ENCODE peak calls at places on chromosomes 2 and 18, in six cellular contexts. A is NB4; B is mesendoderm; H is CD4-positive, alpha-beta memory T cell; D is GM23338; Z is heart left ventricle. Q is an unnamed sample.

GRCh38 chr2:39470580-39470979 is 33.5 kb upstream of the MAP4K3 start:
- DNase-seq in A (no peak), B (no peak), H (no peak), D (no peak), Z (no peak), Q (no peak)

GRCh38 chr2:124975224-124975623 is 950.1 kb downstream of the CNTNAP5 start:
- DNase-seq in A (no peak), B (peak; percentile 63), H (no peak), D (peak; percentile 11), Z (no peak), Q (no peak)

GRCh38 chr2:27369471-27370025 is 590 bp downstream of the EIF2B4 start:
- DNase-seq in A (peak; percentile 72), B (peak; percentile 79), H (no peak), D (peak; percentile 84), Z (no peak), Q (peak; percentile 65)

GRCh38 chr2:70679244-70679643 is 88.8 kb downstream of the ADD2 start:
- DNase-seq in A (no peak), B (no peak), H (no peak), D (no peak), Z (no peak), Q (no peak)

GRCh38 chr2:64653174-64654062 is at the start of gene SERTAD2:
- DNase-seq in A (peak; percentile 95), B (peak; percentile 87), H (peak; percentile 86), D (peak; percentile 81), Z (peak; percentile 95), Q (peak; percentile 88)

GRCh38 chr18:26930630-26931029 is 65.1 kb upstream of the AQP4 start:
- DNase-seq in A (no peak), B (no peak), H (no peak), D (no peak), Z (no peak), Q (no peak)

GRCh38 chr2:24739355-24740025 is 53.7 kb downstream of the PTRHD1 start:
- DNase-seq in A (no peak), B (no peak), H (no peak), D (no peak), Z (no peak), Q (no peak)

GRCh38 chr2:81692566-81692965 is 1388.0 kb upstream of the LRRTM1 start:
- DNase-seq in A (no peak), B (no peak), H (no peak), D (no peak), Z (no peak), Q (no peak)

GRCh38 chr2:101188683-101189405 is 37.7 kb upstream of the TBC1D8 start:
- DNase-seq in A (peak; percentile 14), B (peak; percentile 65), H (no peak), D (peak; percentile 89), Z (no peak), Q (peak; percentile 68)

GRCh38 chr18:36635414-36636096 is 193.2 kb downstream of the TPGS2 start:
- DNase-seq in A (no peak), B (peak; percentile 54), H (no peak), D (no peak), Z (no peak), Q (no peak)

GRCh38 chr2:7281348-7281747 is 364.1 kb downstream of the RNF144A start:
- DNase-seq in A (no peak), B (no peak), H (no peak), D (no peak), Z (no peak), Q (no peak)

GRCh38 chr2:8922431-8922830 is 81.1 kb downstream of the MBOAT2 start:
- DNase-seq in A (no peak), B (peak; percentile 22), H (no peak), D (no peak), Z (no peak), Q (no peak)

GRCh38 chr2:138974651-138975050 is 194.5 kb upstream of the NXPH2 start:
- DNase-seq in A (no peak), B (no peak), H (no peak), D (no peak), Z (no peak), Q (no peak)

GRCh38 chr2:167681234-167681633 is 566.2 kb downstream of the STK39 start:
- DNase-seq in A (no peak), B (no peak), H (no peak), D (no peak), Z (no peak), Q (no peak)

GRCh38 chr2:84885111-84885510 is 4.2 kb upstream of the TRABD2A start:
- DNase-seq in A (no peak), B (no peak), H (no peak), D (no peak), Z (no peak), Q (no peak)

GRCh38 chr2:138223321-138223720 is 259.0 kb downstream of the HNMT start:
- DNase-seq in A (no peak), B (no peak), H (no peak), D (no peak), Z (no peak), Q (no peak)

GRCh38 chr2:188395903-188396699 is 104.4 kb downstream of the GULP1 start:
- DNase-seq in A (no peak), B (peak; percentile 42), H (no peak), D (peak; percentile 55), Z (no peak), Q (no peak)

GRCh38 chr2:44562737-44563136 is 201.0 kb downstream of the CAMKMT start:
- DNase-seq in A (peak; percentile 13), B (no peak), H (no peak), D (no peak), Z (no peak), Q (no peak)

GRCh38 chr2:201452058-201452736 is 657 bp downstream of the STRADB start:
- DNase-seq in A (no peak), B (no peak), H (peak; percentile 13), D (peak; percentile 80), Z (peak; percentile 55), Q (peak; percentile 50)

GRCh38 chr2:151518802-151519201 is 109.1 kb downstream of the RIF1 start:
- DNase-seq in A (no peak), B (no peak), H (no peak), D (no peak), Z (no peak), Q (no peak)

GRCh38 chr2:120428748-120429147 is 82.8 kb downstream of the INHBB start:
- DNase-seq in A (no peak), B (no peak), H (no peak), D (no peak), Z (no peak), Q (peak; percentile 11)

GRCh38 chr2:64799592-64800252 is 146.0 kb upstream of the SERTAD2 start:
- DNase-seq in A (no peak), B (no peak), H (no peak), D (no peak), Z (no peak), Q (no peak)

GRCh38 chr18:8450013-8450412 is 159.2 kb upstream of the RAB12 start:
- DNase-seq in A (peak; percentile 3), B (peak; percentile 80), H (no peak), D (peak; percentile 86), Z (no peak), Q (no peak)

GRCh38 chr2:168427451-168427850 is 28.6 kb upstream of the CERS6 start:
- DNase-seq in A (no peak), B (peak; percentile 41), H (no peak), D (no peak), Z (no peak), Q (no peak)

GRCh38 chr2:147925886-147926285 is 81.1 kb downstream of the ACVR2A start:
- DNase-seq in A (no peak), B (no peak), H (no peak), D (no peak), Z (no peak), Q (no peak)

GRCh38 chr2:23563673-23564617 is 179.0 kb downstream of the KLHL29 start:
- DNase-seq in A (no peak), B (no peak), H (no peak), D (peak; percentile 41), Z (peak; percentile 79), Q (peak; percentile 21)

GRCh38 chr18:59556265-59556664 is 141.0 kb downstream of the CCBE1 start:
- DNase-seq in A (no peak), B (no peak), H (no peak), D (no peak), Z (no peak), Q (no peak)

GRCh38 chr2:209368924-209369323 is 54.9 kb upstream of the MAP2 start:
- DNase-seq in A (no peak), B (peak; percentile 52), H (no peak), D (no peak), Z (no peak), Q (peak; percentile 53)

GRCh38 chr2:88828397-88829137 is 137.1 kb downstream of the RPIA start:
- DNase-seq in A (no peak), B (no peak), H (no peak), D (no peak), Z (peak; percentile 84), Q (no peak)

GRCh38 chr2:40049782-40050181 is 270.7 kb upstream of the THUMPD2 start:
- DNase-seq in A (no peak), B (no peak), H (no peak), D (no peak), Z (no peak), Q (no peak)

GRCh38 chr2:237874585-237875161 is 15.2 kb downstream of the RAMP1 start:
- DNase-seq in A (no peak), B (no peak), H (no peak), D (no peak), Z (no peak), Q (no peak)

DNA sequence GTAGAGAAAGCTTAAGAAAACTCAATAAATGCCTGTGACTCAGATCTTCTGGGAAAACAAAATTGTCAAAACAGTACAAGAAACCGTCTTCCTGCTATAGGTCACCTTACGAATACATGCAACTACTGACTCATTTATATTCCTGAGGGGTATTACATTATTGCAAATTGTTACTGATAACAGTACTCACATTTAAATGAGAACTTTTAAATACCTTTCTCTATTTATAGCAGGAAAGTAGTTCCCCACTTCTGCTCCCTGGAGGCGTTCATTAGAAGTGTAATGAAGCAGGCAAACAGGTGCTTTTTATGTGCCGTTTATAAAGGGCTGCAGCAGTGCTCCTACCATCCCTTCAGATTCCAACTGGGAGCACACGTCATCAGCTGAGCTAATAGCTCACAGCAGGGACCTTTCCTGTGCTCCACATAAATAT is 65.1 kb upstream of the RPRM start:
- DNase-seq in A (no peak), B (peak; percentile 47), H (no peak), D (peak; percentile 41), Z (no peak), Q (no peak)
- H3K4me3 ChIP-seq in A (no peak overlapping the region), B (no peak overlapping the region), H (no peak overlapping the region), D (no peak overlapping the region), Z (no peak overlapping the region), Q (no peak overlapping the region)

GRCh38 chr18:13823707-13824395 is at the start of gene MC5R:
- DNase-seq in A (peak; percentile 68), B (peak; percentile 72), H (peak; percentile 61), D (peak; percentile 82), Z (peak; percentile 88), Q (peak; percentile 44)
- H3K4me3 ChIP-seq in A (no peak within 1 kb of the TSS), B (no peak within 1 kb of the TSS), H (peak within 1 kb of the TSS; percentile 28), D (peak within 1 kb of the TSS; percentile 52), Z (peak within 1 kb of the TSS; percentile 58), Q (peak within 1 kb of the TSS; percentile 41)

DNA sequence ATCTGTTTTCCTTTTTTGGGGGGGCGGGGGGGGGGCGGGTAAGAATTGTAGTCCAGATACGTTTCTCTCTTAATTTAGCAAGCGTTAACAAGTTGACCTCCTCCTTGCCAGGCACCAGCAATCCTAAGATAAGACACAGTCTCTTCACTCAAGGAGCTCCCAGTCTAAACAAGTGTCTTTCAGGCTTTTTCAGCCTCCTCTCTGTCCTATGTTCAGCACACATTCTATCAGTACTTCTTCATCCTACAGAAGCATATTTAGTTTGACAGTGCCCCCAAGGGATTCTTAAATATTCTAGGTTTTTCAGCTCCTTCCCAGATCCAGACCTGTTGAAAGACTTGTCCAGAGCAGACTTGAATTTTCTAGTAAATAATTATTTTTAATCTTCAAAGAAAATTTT is 2.7 kb downstream of the PPP1CB start:
- DNase-seq in A (peak; percentile 32), B (no peak), H (no peak), D (no peak), Z (no peak), Q (no peak)
- H3K4me3 ChIP-seq in A (peak overlapping the region; percentile 37), B (no peak overlapping the region), H (no peak overlapping the region), D (peak overlapping the region; percentile 11), Z (peak overlapping the region; percentile 90), Q (no peak overlapping the region)

GRCh38 chr18:48954837-48955527 is 4.2 kb upstream of the SMAD7 start:
- DNase-seq in A (no peak), B (no peak), H (no peak), D (no peak), Z (no peak), Q (no peak)
- H3K4me3 ChIP-seq in A (no peak overlapping the region), B (no peak overlapping the region), H (no peak overlapping the region), D (no peak overlapping the region), Z (no peak overlapping the region), Q (no peak overlapping the region)

Q was measured in colonic mucosa.